ENCODE peak calls at places on chromosomes 12 and 14, in nine cellular contexts. Z is K562, L is breast epithelium, K is cardiac fibroblast, E is GM13977, H is gastrocnemius medialis, Q is glutamatergic neuron, C is heart right ventricle, X is tibial artery. F is an unnamed sample.

GRCh38 chr12:10067942-10068341 is 30.8 kb downstream of the CLEC1A start:
- DNase-seq in Z (no peak), L (no peak), K (peak; percentile 13), E (no peak), H (no peak), Q (no peak), C (peak; percentile 29), X (no peak), F (no peak)

GRCh38 chr12:34305176-34305575 is 282.9 kb downstream of the ALG10 start:
- DNase-seq in Z (no peak), L (no peak), K (no peak), E (no peak), H (no peak), Q (no peak), C (no peak), X (no peak), F (no peak)

GRCh38 chr12:79186506-79186905 is 321.9 kb downstream of the SYT1 start:
- DNase-seq in Z (no peak), L (no peak), K (no peak), E (no peak), H (no peak), Q (no peak), C (no peak), X (no peak), F (no peak)

GRCh38 chr12:111532741-111533140 is 66.4 kb downstream of the ATXN2 start:
- DNase-seq in Z (no peak), L (no peak), K (no peak), E (no peak), H (no peak), Q (no peak), C (no peak), X (no peak), F (no peak)

GRCh38 chr12:29599397-29599796 is 101.9 kb upstream of the OVCH1 start:
- DNase-seq in Z (no peak), L (no peak), K (peak; percentile 68), E (no peak), H (peak; percentile 28), Q (no peak), C (peak; percentile 60), X (no peak), F (no peak)

GRCh38 chr14:94145902-94146527 is 16.6 kb upstream of the IFI27L2 start:
- DNase-seq in Z (no peak), L (no peak), K (no peak), E (no peak), H (no peak), Q (no peak), C (no peak), X (no peak), F (no peak)

GRCh38 chr12:121813951-121814350 is 10.1 kb downstream of the SETD1B start:
- DNase-seq in Z (no peak), L (no peak), K (no peak), E (no peak), H (no peak), Q (no peak), C (no peak), X (no peak), F (no peak)

GRCh38 chr12:105196090-105196489 is 39.9 kb downstream of the APPL2 start:
- DNase-seq in Z (no peak), L (no peak), K (no peak), E (no peak), H (no peak), Q (no peak), C (no peak), X (no peak), F (no peak)

GRCh38 chr14:100531591-100532121 is 55.6 kb downstream of the BEGAIN start:
- DNase-seq in Z (no peak), L (peak; percentile 18), K (no peak), E (peak; percentile 11), H (peak; percentile 6), Q (peak; percentile 10), C (no peak), X (no peak), F (no peak)

GRCh38 chr12:74043343-74043742 is 494.3 kb upstream of the ATXN7L3B start:
- DNase-seq in Z (no peak), L (no peak), K (no peak), E (no peak), H (no peak), Q (no peak), C (no peak), X (no peak), F (no peak)

GRCh38 chr12:112788205-112788604 is 3.3 kb upstream of the RPH3A start:
- DNase-seq in Z (peak; percentile 20), L (no peak), K (no peak), E (no peak), H (no peak), Q (no peak), C (no peak), X (no peak), F (no peak)

GRCh38 chr12:26845057-26845666 is 12.2 kb upstream of the ITPR2 start:
- DNase-seq in Z (no peak), L (peak; percentile 27), K (peak; percentile 65), E (no peak), H (peak; percentile 29), Q (peak; percentile 74), C (peak; percentile 74), X (peak; percentile 67), F (no peak)

GRCh38 chr14:63878792-63879191 is 26.0 kb downstream of the SYNE2 start:
- DNase-seq in Z (no peak), L (no peak), K (no peak), E (no peak), H (no peak), Q (no peak), C (no peak), X (no peak), F (no peak)

GRCh38 chr14:23559010-23559920 is 3.2 kb downstream of the THTPA start:
- DNase-seq in Z (peak; percentile 68), L (no peak), K (peak; percentile 72), E (peak; percentile 60), H (peak; percentile 23), Q (peak; percentile 84), C (no peak), X (no peak), F (no peak)

GRCh38 chr14:93072659-93073365 is 42.9 kb downstream of the ITPK1 start:
- DNase-seq in Z (no peak), L (no peak), K (no peak), E (no peak), H (no peak), Q (no peak), C (no peak), X (no peak), F (no peak)

GRCh38 chr12:100851637-100852036 is 57.1 kb downstream of the ANO4 start:
- DNase-seq in Z (no peak), L (no peak), K (no peak), E (no peak), H (no peak), Q (no peak), C (no peak), X (no peak), F (no peak)

GRCh38 chr12:108313609-108314331 is 25.3 kb downstream of the CMKLR1 start:
- DNase-seq in Z (no peak), L (no peak), K (no peak), E (no peak), H (no peak), Q (no peak), C (peak; percentile 51), X (no peak), F (no peak)

GRCh38 chr12:109716512-109717389 is 3.1 kb downstream of the FAM222A start:
- DNase-seq in Z (no peak), L (peak; percentile 48), K (peak; percentile 31), E (no peak), H (peak; percentile 77), Q (no peak), C (peak; percentile 36), X (no peak), F (no peak)

GRCh38 chr12:116216022-116216756 is 61.3 kb downstream of the MED13L start:
- DNase-seq in Z (no peak), L (no peak), K (no peak), E (no peak), H (no peak), Q (no peak), C (no peak), X (no peak), F (no peak)

GRCh38 chr12:116217045-116217444 is 60.4 kb downstream of the MED13L start:
- DNase-seq in Z (no peak), L (no peak), K (no peak), E (no peak), H (no peak), Q (no peak), C (no peak), X (no peak), F (no peak)

GRCh38 chr12:116215021-116215420 is 62.5 kb downstream of the MED13L start:
- DNase-seq in Z (no peak), L (no peak), K (no peak), E (no peak), H (no peak), Q (no peak), C (no peak), X (no peak), F (no peak)

GRCh38 chr12:116222358-116222757 is 55.1 kb downstream of the MED13L start:
- DNase-seq in Z (no peak), L (peak; percentile 82), K (peak; percentile 95), E (no peak), H (peak; percentile 62), Q (no peak), C (peak; percentile 89), X (peak; percentile 75), F (no peak)

GRCh38 chr12:116220756-116221155 is 56.7 kb downstream of the MED13L start:
- DNase-seq in Z (no peak), L (no peak), K (no peak), E (no peak), H (no peak), Q (no peak), C (no peak), X (no peak), F (no peak)
- TF ChIP-seq CTCF in Z (no peak), L (no peak), K (no peak), E (no peak), H (no peak), Q (no peak), C (no peak), X (no peak), F (no peak)

GRCh38 chr12:83434600-83434999 is 747.9 kb downstream of the TMTC2 start:
- DNase-seq in Z (no peak), L (no peak), K (peak; percentile 0), E (no peak), H (no peak), Q (no peak), C (no peak), X (no peak), F (no peak)
- TF ChIP-seq CTCF in Z (no peak), L (no peak), K (no peak), E (no peak), H (no peak), Q (no peak), C (no peak), X (no peak), F (no peak)

DNA sequence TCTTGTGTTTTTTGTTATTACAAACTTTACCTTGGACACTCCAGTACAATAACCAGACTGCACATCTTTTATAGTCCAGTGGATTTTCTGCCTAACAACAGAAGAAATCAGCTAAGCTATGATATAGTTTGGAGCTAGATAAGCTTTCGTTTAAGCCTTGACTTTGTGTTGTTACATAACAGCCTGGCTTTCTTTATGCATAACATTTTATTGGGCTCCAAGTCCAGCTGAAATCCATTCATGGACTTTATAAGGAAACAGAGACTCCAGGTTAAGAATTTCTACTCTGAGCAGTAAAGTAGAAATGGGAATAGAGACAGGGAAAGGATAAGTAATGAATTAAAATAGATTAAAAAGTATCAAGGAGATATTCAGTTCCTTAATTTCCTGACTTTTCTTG is 3.6 kb upstream of the DCN start:
- DNase-seq in Z (no peak), L (no peak), K (no peak), E (no peak), H (no peak), Q (no peak), C (no peak), X (no peak), F (no peak)
- TF ChIP-seq CTCF in Z (no peak), L (no peak), K (no peak), E (no peak), H (no peak), Q (no peak), C (no peak), X (no peak), F (no peak)

GRCh38 chr12:94148841-94149780 is 734 bp downstream of the PLXNC1 start:
- DNase-seq in Z (no peak), L (no peak), K (peak; percentile 65), E (peak; percentile 89), H (no peak), Q (peak; percentile 83), C (peak; percentile 20), X (no peak), F (no peak)
- TF ChIP-seq CTCF in Z (no peak), L (no peak), K (no peak), E (peak; percentile 90), H (no peak), Q (peak; percentile 47), C (peak; percentile 24), X (no peak), F (peak; percentile 57)

F was measured in GM12864.